ENCODE peak calls at places on chromosomes 4 and X, in six cellular contexts. T, D, N, J, E and F are unnamed samples.

GRCh38 chr4:172489896-172490295 is 676.7 kb downstream of the GALNTL6 start:
- DNase-seq in T (no peak), D (no peak), N (no peak), J (no peak), E (no peak), F (no peak)

GRCh38 chr4:158777423-158777822 is 8.6 kb downstream of the FNIP2 start:
- DNase-seq in T (no peak), D (no peak), N (no peak), J (no peak), E (no peak), F (no peak)

GRCh38 chr4:101555341-101555880 is 208.1 kb upstream of the PPP3CA start:
- DNase-seq in T (no peak), D (no peak), N (no peak), J (no peak), E (no peak), F (no peak)

GRCh38 chrX:31181377-31182038 is 109.7 kb upstream of the FTHL17 start:
- DNase-seq in T (no peak), D (no peak), N (no peak), J (no peak), E (no peak), F (no peak)

GRCh38 chr4:1359161-1359535 is 12.1 kb downstream of the UVSSA start:
- DNase-seq in T (no peak), D (no peak), N (no peak), J (no peak), E (no peak), F (no peak)

GRCh38 chr4:85084371-85085170 is 118.1 kb upstream of the WDFY3 start:
- DNase-seq in T (peak; percentile 88), D (peak; percentile 37), N (peak; percentile 42), J (peak; percentile 45), E (no peak), F (no peak)

GRCh38 chrX:39755152-39756032 is 342.4 kb downstream of the BCOR start:
- DNase-seq in T (peak; percentile 95), D (peak; percentile 90), N (peak; percentile 76), J (peak; percentile 49), E (no peak), F (no peak)

GRCh38 chrX:20212486-20213089 is 54.1 kb downstream of the RPS6KA3 start:
- DNase-seq in T (no peak), D (no peak), N (no peak), J (no peak), E (no peak), F (no peak)

GRCh38 chrX:73267206-73267605 is 52.6 kb upstream of the NAP1L2 start:
- DNase-seq in T (no peak), D (no peak), N (no peak), J (no peak), E (no peak), F (no peak)

GRCh38 chr4:2298548-2298991 is 36.7 kb upstream of the MXD4 start:
- DNase-seq in T (no peak), D (no peak), N (no peak), J (no peak), E (no peak), F (no peak)

GRCh38 chr4:54971474-54971950 is 153.9 kb downstream of the KDR start:
- DNase-seq in T (peak; percentile 73), D (peak; percentile 13), N (peak; percentile 4), J (peak; percentile 27), E (no peak), F (peak; percentile 17)

GRCh38 chrX:10787264-10787663 is 166.9 kb upstream of the MID1 start:
- DNase-seq in T (no peak), D (no peak), N (no peak), J (no peak), E (no peak), F (no peak)

GRCh38 chr4:94743838-94744237 is 13.9 kb upstream of the BMPR1B start:
- DNase-seq in T (no peak), D (no peak), N (no peak), J (no peak), E (no peak), F (no peak)

GRCh38 chr4:94744830-94745229 is 12.9 kb upstream of the BMPR1B start:
- DNase-seq in T (no peak), D (no peak), N (no peak), J (no peak), E (no peak), F (no peak)

GRCh38 chr4:94741304-94741703 is 16.5 kb upstream of the BMPR1B start:
- DNase-seq in T (peak; percentile 14), D (no peak), N (peak; percentile 15), J (no peak), E (no peak), F (no peak)

GRCh38 chr4:94746746-94747145 is 11.0 kb upstream of the BMPR1B start:
- DNase-seq in T (no peak), D (no peak), N (no peak), J (no peak), E (no peak), F (no peak)
- TF ChIP-seq CTCF in T (no peak), D (no peak), N (no peak), J (no peak), E (no peak), F (peak; percentile 23)

DNA sequence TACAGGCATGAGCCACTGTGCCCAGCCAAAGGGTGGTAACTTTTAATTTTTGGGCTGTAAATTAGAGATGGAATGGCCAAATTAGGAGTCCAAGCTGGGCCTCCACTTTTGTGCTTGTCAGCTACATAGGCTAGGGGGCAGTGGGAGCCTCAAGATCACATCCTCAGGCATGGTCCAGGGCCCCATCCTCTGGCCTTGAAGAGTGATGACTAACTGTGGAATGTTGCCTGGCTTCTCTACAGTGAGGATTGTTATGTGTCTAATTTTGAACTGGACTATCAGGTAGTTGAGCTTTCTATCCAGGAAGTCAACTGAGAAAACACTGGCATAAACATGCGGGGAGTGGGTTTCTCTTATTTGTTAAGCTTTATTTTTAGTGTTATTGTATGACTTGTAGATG is 33.0 kb downstream of the CCNG2 start:
- DNase-seq in T (no peak), D (no peak), N (no peak), J (no peak), E (no peak), F (no peak)
- TF ChIP-seq CTCF in T (no peak), D (no peak), N (no peak), J (no peak), E (no peak), F (no peak)

GRCh38 chr4:7059673-7060072 is 8.2 kb downstream of the GRPEL1 start:
- DNase-seq in T (no peak), D (no peak), N (no peak), J (no peak), E (no peak), F (no peak)

GRCh38 chr4:7062816-7063215 is 5.0 kb downstream of the GRPEL1 start:
- DNase-seq in T (no peak), D (no peak), N (no peak), J (no peak), E (no peak), F (no peak)

GRCh38 chr4:7061815-7062214 is 6.0 kb downstream of the GRPEL1 start:
- DNase-seq in T (no peak), D (no peak), N (no peak), J (no peak), E (no peak), F (no peak)

GRCh38 chr4:7058792-7059191 is 9.1 kb downstream of the GRPEL1 start:
- DNase-seq in T (no peak), D (no peak), N (no peak), J (no peak), E (no peak), F (no peak)

GRCh38 chr4:7060346-7061150 is 7.3 kb downstream of the GRPEL1 start:
- DNase-seq in T (no peak), D (no peak), N (no peak), J (no peak), E (no peak), F (no peak)
- TF ChIP-seq CTCF in T (no peak), D (no peak), N (no peak), J (no peak), E (no peak), F (no peak)

GRCh38 chr4:28226962-28227361 is 1366.3 kb downstream of the STIM2 start:
- DNase-seq in T (no peak), D (no peak), N (no peak), J (no peak), E (no peak), F (no peak)

GRCh38 chr4:28228575-28228974 is 1367.9 kb downstream of the STIM2 start:
- DNase-seq in T (no peak), D (no peak), N (no peak), J (no peak), E (no peak), F (no peak)

GRCh38 chr4:28225689-28226353 is 1365.2 kb downstream of the STIM2 start:
- DNase-seq in T (peak; percentile 16), D (no peak), N (no peak), J (no peak), E (no peak), F (no peak)

GRCh38 chr4:28229092-28229491 is 1368.5 kb downstream of the STIM2 start:
- DNase-seq in T (no peak), D (no peak), N (peak; percentile 27), J (no peak), E (no peak), F (no peak)

DNA sequence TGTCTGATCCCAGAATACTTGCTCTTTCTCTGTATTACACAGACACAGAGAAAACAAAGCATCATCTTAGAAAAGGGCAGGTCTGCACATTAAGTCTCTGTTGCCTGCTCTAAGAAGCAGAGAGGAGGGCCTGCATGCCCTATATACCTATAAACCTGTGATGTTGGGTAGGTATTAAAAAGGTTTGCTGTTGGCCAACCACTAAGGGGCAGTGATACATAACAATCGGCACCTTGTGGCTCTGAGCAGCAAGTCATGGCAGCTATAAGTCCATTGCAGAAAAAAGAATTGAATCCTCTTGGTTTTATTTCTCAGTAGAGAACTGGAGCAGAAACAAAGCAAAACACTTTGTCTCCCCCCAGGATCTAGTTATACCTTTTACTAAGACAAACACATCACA is 1364.4 kb downstream of the STIM2 start:
- DNase-seq in T (peak; percentile 65), D (no peak), N (no peak), J (no peak), E (no peak), F (no peak)
- TF ChIP-seq CTCF in T (peak; percentile 49), D (no peak), N (peak; percentile 59), J (peak; percentile 31), E (no peak), F (peak; percentile 61)